ENCODE peak calls at places on chromosomes 1 and 21, in five cellular contexts. I is A549, E is heart right ventricle, J is HCT116, S is left lung. N is an unnamed sample.

GRCh38 chr1:166999090-166999489 is 10.0 kb downstream of the MAEL start:
- DNase-seq in J (no peak), I (no peak), E (no peak), S (no peak), N (no peak)

GRCh38 chr1:152502496-152503180 is 8.0 kb upstream of the LCE5A start:
- DNase-seq in I (peak), S (no peak), J (no peak), E (no peak), N (peak)

GRCh38 chr1:211126622-211127021 is 7.3 kb downstream of the KCNH1 start:
- DNase-seq in E (no peak), I (no peak), J (no peak), S (no peak), N (no peak)

GRCh38 chr1:7433896-7434295 is 337.2 kb upstream of the VAMP3 start:
- DNase-seq in S (peak), E (no peak), J (no peak), I (no peak), N (no peak)

GRCh38 chr1:21072721-21073120 is 104.0 kb downstream of the EIF4G3 start:
- DNase-seq in E (no peak), I (no peak), S (no peak), J (no peak), N (no peak)

GRCh38 chr1:183363967-183364366 is 54.2 kb downstream of the NMNAT2 start:
- DNase-seq in I (no peak), S (no peak), J (no peak), E (no peak), N (no peak)

GRCh38 chr1:17010601-17011438 is 908 bp downstream of the ATP13A2 start:
- DNase-seq in J (no peak), E (peak), I (no peak), S (peak), N (peak)

GRCh38 chr1:8496473-8496872 is 178.6 kb downstream of the SLC45A1 start:
- DNase-seq in E (no peak), J (no peak), S (no peak), I (no peak), N (no peak)

GRCh38 chr1:203276916-203277535 is 28.3 kb upstream of the BTG2 start:
- DNase-seq in I (no peak), E (peak), S (no peak), J (no peak), N (no peak)

GRCh38 chr1:20469406-20470076 is 16.5 kb downstream of the CAMK2N1 start:
- DNase-seq in I (no peak), S (no peak), J (no peak), E (no peak), N (no peak)

GRCh38 chr1:76095800-76096199 is 21.3 kb downstream of the ST6GALNAC3 start:
- DNase-seq in S (peak), I (no peak), J (no peak), E (no peak), N (no peak)

GRCh38 chr1:232538224-232538942 is 91.5 kb downstream of the SIPA1L2 start:
- DNase-seq in I (peak), J (peak), S (no peak), E (no peak), N (no peak)

GRCh38 chr1:85274969-85275453 is 1.4 kb downstream of the BCL10 start:
- DNase-seq in S (no peak), J (no peak), I (peak), E (no peak), N (no peak)

GRCh38 chr1:42046772-42047552 is 106.2 kb upstream of the GUCA2B start:
- DNase-seq in I (no peak), J (no peak), S (no peak), E (peak), N (no peak)

GRCh38 chr1:9877962-9878361 is 32.1 kb downstream of the CTNNBIP1 start:
- DNase-seq in S (peak), J (peak), E (no peak), I (no peak), N (peak)

GRCh38 chr21:39004776-39005605 is 178.3 kb downstream of the PSMG1 start:
- DNase-seq in J (no peak), E (peak), I (no peak), S (no peak), N (no peak)

GRCh38 chr21:38504056-38504455 is 5.8 kb upstream of the ERG start:
- DNase-seq in I (no peak), S (no peak), E (no peak), J (no peak), N (no peak)

GRCh38 chr1:13794231-13795187 is 94.5 kb downstream of the PRDM2 start:
- DNase-seq in I (no peak), E (no peak), S (no peak), J (no peak), N (no peak)

GRCh38 chr1:208595236-208595635 is 351.1 kb upstream of the PLXNA2 start:
- DNase-seq in J (no peak), S (no peak), I (no peak), E (no peak), N (no peak)

GRCh38 chr1:68493193-68493592 is 3.7 kb downstream of the DEPDC1 start:
- DNase-seq in J (no peak), E (no peak), I (no peak), S (no peak), N (no peak)

GRCh38 chr1:68496680-68497357 is at the start of gene DEPDC1:
- DNase-seq in S (peak), I (peak), E (peak), J (peak), N (peak)

GRCh38 chr1:68497358-68497698 is 446 bp upstream of the DEPDC1 start:
- DNase-seq in I (no peak), E (no peak), S (no peak), J (no peak), N (no peak)

GRCh38 chr1:68495968-68496679 is 758 bp downstream of the DEPDC1 start:
- DNase-seq in I (peak), S (no peak), E (no peak), J (peak), N (no peak)

GRCh38 chr1:68495532-68495931 is 1.4 kb downstream of the DEPDC1 start:
- DNase-seq in E (no peak), S (no peak), I (no peak), J (no peak), N (no peak)
- H3K4me3 ChIP-seq in E (no peak), S (no peak), I (peak), J (peak), N (no peak)

GRCh38 chr1:164774413-164774812 is 215.4 kb downstream of the PBX1 start:
- DNase-seq in E (no peak), J (no peak), I (no peak), S (no peak), N (no peak)
- TF ChIP-seq CTCF in E (no peak), J (peak), I (peak), S (no peak), N (no peak)

GRCh38 chr1:228542376-228542775 is 55.2 kb downstream of the RNF187 start:
- DNase-seq in E (no peak), J (no peak), S (no peak), I (no peak), N (no peak)

GRCh38 chr1:228543396-228543795 is 56.2 kb downstream of the RNF187 start:
- DNase-seq in I (no peak), S (no peak), J (no peak), E (no peak), N (peak)

GRCh38 chr1:228540161-228540917 is 53.2 kb downstream of the RNF187 start:
- DNase-seq in I (no peak), S (no peak), E (no peak), J (no peak), N (peak)

GRCh38 chr1:228542981-228543380 is 55.8 kb downstream of the RNF187 start:
- DNase-seq in S (no peak), I (no peak), E (no peak), J (no peak), N (no peak)

GRCh38 chr1:228541725-228542124 is 54.5 kb downstream of the RNF187 start:
- DNase-seq in S (no peak), I (no peak), E (no peak), J (no peak), N (no peak)
- H3K4me3 ChIP-seq in S (no peak), I (no peak), E (no peak), J (no peak), N (no peak)

DNA sequence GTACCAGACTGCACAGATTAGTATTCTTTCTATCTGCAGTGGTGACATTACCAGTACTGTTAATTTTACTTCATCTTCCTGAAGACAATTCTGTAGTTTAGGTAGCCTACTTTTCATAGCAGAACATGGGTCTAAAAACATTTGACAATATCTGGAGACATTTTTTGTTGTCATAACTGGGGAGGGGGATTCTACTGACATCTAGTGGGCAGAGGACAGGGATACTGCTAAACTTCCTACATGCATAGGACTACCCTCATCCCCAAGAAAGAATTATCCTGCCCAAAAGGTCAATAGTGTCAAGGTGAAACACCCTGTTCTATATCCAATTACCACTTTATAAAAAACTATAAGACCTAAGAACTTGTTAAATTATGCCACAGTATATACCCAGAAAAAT is 3.4 kb upstream of the ARHGAP29 start:
- DNase-seq in E (no peak), I (no peak), J (no peak), S (no peak), N (no peak)
- TF ChIP-seq CTCF in E (peak), I (peak), J (peak), S (no peak), N (no peak)

DNA sequence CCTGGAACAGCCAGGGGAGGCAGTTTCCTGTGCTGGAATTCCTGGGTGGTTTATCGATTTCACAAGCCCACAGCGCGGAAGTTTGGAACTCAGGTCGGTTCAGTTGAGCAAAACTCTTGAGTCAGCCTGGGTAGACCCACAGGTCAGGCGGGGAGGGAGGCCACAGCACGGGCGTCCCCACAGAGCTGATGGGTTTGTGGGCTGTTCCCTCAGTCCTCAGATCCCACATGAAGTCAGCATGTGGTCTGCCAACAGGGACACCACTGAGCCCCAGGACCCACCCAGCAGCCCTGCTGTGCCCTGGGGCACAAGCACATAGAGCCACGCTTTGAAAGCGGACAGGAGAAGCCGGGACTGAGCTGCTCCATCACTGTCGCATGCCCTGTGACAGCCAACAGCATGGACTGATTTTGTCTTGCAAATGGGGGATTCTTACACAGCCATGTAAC is 17.4 kb downstream of the BMP8A start:
- DNase-seq in J (no peak), E (no peak), S (no peak), I (no peak), N (no peak)
- H3K4me3 ChIP-seq in J (no peak), E (no peak), S (no peak), I (no peak), N (no peak)

DNA sequence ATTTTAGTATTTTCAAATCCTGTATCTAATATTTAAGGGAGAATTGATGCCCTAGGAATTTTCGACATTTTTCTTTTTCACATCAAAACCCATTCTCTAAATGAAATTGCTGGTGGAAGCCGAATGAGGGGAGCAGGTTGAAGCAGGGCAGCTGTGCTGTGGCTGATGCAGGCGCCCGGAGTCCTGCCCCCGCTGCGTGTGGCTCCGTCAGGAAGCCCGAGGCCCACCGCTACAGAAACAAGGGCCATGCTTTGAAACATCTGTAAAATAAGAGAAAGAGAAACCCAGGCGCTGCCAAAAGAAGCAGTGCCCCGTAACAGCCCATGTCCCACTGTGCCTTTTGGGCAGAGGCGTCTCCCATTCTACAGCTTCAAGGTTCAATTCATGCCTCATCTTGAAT is 41.1 kb downstream of the TENT5C start:
- DNase-seq in E (no peak), I (no peak), J (no peak), S (no peak), N (peak)
- TF ChIP-seq CTCF in E (no peak), I (no peak), J (no peak), S (no peak), N (no peak)

GRCh38 chr21:41875086-41875485 is 4.1 kb downstream of the PRDM15 start:
- DNase-seq in S (no peak), I (no peak), J (no peak), E (no peak), N (no peak)
- H3K4me3 ChIP-seq in S (no peak), I (no peak), J (no peak), E (no peak), N (no peak)

N was measured in lower leg skin.